ENCODE peak calls at places on chromosomes 13 and 19, in four cellular contexts. U is WTC11, P is K562, I is HepG2. D is an unnamed sample.

GRCh38 chr19:56193981-56194380 is 3.6 kb downstream of the ZSCAN5B start:
- DNase-seq in U (no peak), P (no peak), I (no peak), D (no peak)

GRCh38 chr13:111382877-111383276 is 62.4 kb downstream of the TEX29 start:
- DNase-seq in U (no peak), P (no peak), I (no peak), D (no peak)

GRCh38 chr13:78587395-78587794 is 16.0 kb downstream of the POU4F1 start:
- DNase-seq in U (no peak), P (no peak), I (no peak), D (no peak)

GRCh38 chr19:54435551-54436016 is 13.4 kb upstream of the LENG8 start:
- DNase-seq in U (peak; percentile 33), P (no peak), I (no peak), D (no peak)

GRCh38 chr19:45413497-45413896 is 7.1 kb downstream of the POLR1G start:
- DNase-seq in U (no peak), P (no peak), I (no peak), D (no peak)

GRCh38 chr13:50509771-50510441 is 333.6 kb downstream of the DLEU7 start:
- DNase-seq in U (no peak), P (no peak), I (no peak), D (no peak)

GRCh38 chr13:64428196-64428595 is 2801.9 kb downstream of the PCDH9 start:
- DNase-seq in U (no peak), P (no peak), I (no peak), D (no peak)

GRCh38 chr13:31767175-31767900 is 28.0 kb downstream of the RXFP2 start:
- DNase-seq in U (no peak), P (no peak), I (no peak), D (no peak)

GRCh38 chr19:34067861-34068271 is 104.4 kb upstream of the LSM14A start:
- DNase-seq in U (no peak), P (no peak), I (no peak), D (no peak)

GRCh38 chr13:32976046-32976781 is 40.0 kb upstream of the KL start:
- DNase-seq in U (no peak), P (no peak), I (no peak), D (no peak)

GRCh38 chr13:110965038-110965754 is 50.3 kb upstream of the ANKRD10 start:
- DNase-seq in U (no peak), P (peak; percentile 28), I (peak; percentile 68), D (no peak)

GRCh38 chr13:43153436-43154082 is 130.2 kb downstream of the DNAJC15 start:
- DNase-seq in U (no peak), P (no peak), I (no peak), D (no peak)

GRCh38 chr19:48190288-48191284 is 20.1 kb downstream of the ZSWIM9 start:
- DNase-seq in U (peak; percentile 88), P (peak; percentile 90), I (peak; percentile 29), D (peak; percentile 85)

GRCh38 chr19:10361569-10362011 is 18.8 kb downstream of the TYK2 start:
- DNase-seq in U (no peak), P (peak; percentile 70), I (no peak), D (no peak)

GRCh38 chr13:111906306-111906705 is 160.6 kb upstream of the SOX1 start:
- DNase-seq in U (no peak), P (no peak), I (no peak), D (no peak)

GRCh38 chr19:16595097-16595496 is 22.9 kb upstream of the SLC35E1 start:
- DNase-seq in U (no peak), P (no peak), I (no peak), D (no peak)

GRCh38 chr13:36297259-36297599 is 385 bp downstream of the CCDC169 start:
- DNase-seq in U (no peak), P (no peak), I (no peak), D (no peak)

GRCh38 chr13:106573855-106574254 is 5.9 kb upstream of the ARGLU1 start:
- DNase-seq in U (no peak), P (no peak), I (no peak), D (no peak)

GRCh38 chr19:11281336-11282049 is 14.5 kb upstream of the TSPAN16 start:
- DNase-seq in U (no peak), P (no peak), I (no peak), D (no peak)

GRCh38 chr13:92355213-92355612 is 871.4 kb upstream of the GPC6 start:
- DNase-seq in U (peak; percentile 42), P (peak; percentile 62), I (peak; percentile 10), D (peak; percentile 64)

GRCh38 chr19:7533925-7534480 is 1.5 kb upstream of the PNPLA6 start:
- DNase-seq in U (peak; percentile 83), P (peak; percentile 84), I (peak; percentile 67), D (peak; percentile 87)

GRCh38 chr19:31882709-31883108 is 462.7 kb upstream of the ZNF507 start:
- DNase-seq in U (no peak), P (no peak), I (no peak), D (no peak)

GRCh38 chr13:103694033-103694432 is 627.8 kb upstream of the SLC10A2 start:
- DNase-seq in U (peak; percentile 23), P (no peak), I (no peak), D (no peak)

GRCh38 chr13:103692442-103692841 is 626.2 kb upstream of the SLC10A2 start:
- DNase-seq in U (no peak), P (no peak), I (no peak), D (no peak)

GRCh38 chr13:103698000-103698399 is 631.8 kb upstream of the SLC10A2 start:
- DNase-seq in U (no peak), P (no peak), I (no peak), D (no peak)

GRCh38 chr13:103694471-103694870 is 628.3 kb upstream of the SLC10A2 start:
- DNase-seq in U (no peak), P (no peak), I (no peak), D (no peak)

GRCh38 chr13:103695320-103695719 is 629.1 kb upstream of the SLC10A2 start:
- DNase-seq in U (no peak), P (no peak), I (no peak), D (no peak)
- TF ChIP-seq ELF4 in U (no peak), P (no peak), I (no peak), D (no peak)

DNA sequence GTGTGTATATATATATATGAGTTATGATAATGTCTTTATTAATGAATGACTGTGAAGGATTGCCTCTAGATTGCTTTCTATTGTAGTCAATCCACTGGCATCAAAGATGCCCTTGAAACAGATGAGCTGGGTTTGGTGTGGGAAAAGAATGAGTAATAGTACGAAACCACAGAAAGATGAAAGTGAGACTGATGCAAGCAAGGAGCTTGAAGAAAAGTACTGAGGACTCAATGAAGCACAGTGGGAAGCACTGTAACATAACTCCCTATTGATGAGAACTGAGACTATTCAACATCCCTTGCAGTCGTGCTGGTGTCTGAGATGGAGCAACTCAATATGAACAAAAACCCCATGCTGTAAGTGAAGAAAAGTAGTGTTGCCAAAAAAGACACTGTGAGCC is 1794.2 kb downstream of the SLITRK5 start:
- DNase-seq in U (no peak), P (no peak), I (no peak), D (no peak)
- TF ChIP-seq ELF4 in U (no peak), P (no peak), I (no peak), D (no peak)

GRCh38 chr19:18590273-18591272 is 2.0 kb downstream of the REX1BD start:
- DNase-seq in U (peak; percentile 98), P (peak; percentile 70), I (peak; percentile 76), D (peak; percentile 82)
- TF ChIP-seq ELF4 in U (peak; percentile 64), P (no peak), I (no peak), D (no peak)

GRCh38 chr13:59464926-59465325 is 698.8 kb downstream of the DIAPH3 start:
- DNase-seq in U (no peak), P (no peak), I (no peak), D (no peak)

GRCh38 chr13:59472134-59472533 is 691.6 kb downstream of the DIAPH3 start:
- DNase-seq in U (no peak), P (no peak), I (no peak), D (no peak)

GRCh38 chr13:59463023-59463422 is 700.7 kb downstream of the DIAPH3 start:
- DNase-seq in U (no peak), P (no peak), I (no peak), D (no peak)

DNA sequence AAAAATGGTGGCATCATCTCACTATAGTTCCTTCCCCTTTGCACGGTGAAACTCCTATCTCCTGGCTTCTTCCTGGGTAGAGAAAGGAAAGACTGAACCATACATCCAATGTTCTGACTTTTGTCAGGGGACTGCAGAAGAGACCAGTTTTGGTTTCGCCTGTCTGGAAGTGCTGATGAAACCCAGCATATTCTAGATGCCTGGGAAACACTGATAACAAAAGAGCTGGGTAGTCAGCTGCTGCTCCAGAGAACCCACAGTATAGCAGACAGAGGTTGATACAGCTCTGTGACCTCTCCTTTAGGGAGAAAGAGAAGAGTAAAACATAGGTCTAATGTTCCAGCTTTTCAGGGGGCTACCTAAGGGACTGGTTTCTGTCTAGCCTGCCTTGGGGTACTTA is 695.3 kb downstream of the DIAPH3 start:
- DNase-seq in U (no peak), P (peak; percentile 7), I (no peak), D (no peak)
- TF ChIP-seq ELF4 in U (no peak), P (no peak), I (no peak), D (no peak)

GRCh38 chr19:46782355-46783019 is 5.9 kb downstream of the SLC1A5 start:
- DNase-seq in U (no peak), P (no peak), I (no peak), D (no peak)
- TF ChIP-seq ELF4 in U (no peak), P (no peak), I (no peak), D (no peak)

GRCh38 chr19:37991841-37992248 is 84.8 kb downstream of the SIPA1L3 start:
- DNase-seq in U (no peak), P (no peak), I (peak; percentile 21), D (no peak)
- TF ChIP-seq ELF4 in U (no peak), P (no peak), I (no peak), D (no peak)

D was measured in HEK293T.